ENCODE peak calls at places on chromosome 5, in eight cellular contexts. Z is sigmoid colon, U is A549, D is endodermal cell, M is prostate gland, I is uterus, W is tibial nerve, Q is RWPE1. O is an unnamed sample.

GRCh38 chr5:172749881-172750608 is 20.9 kb downstream of the DUSP1 start:
- DNase-seq in Z (peak; percentile 84), U (no peak), D (no peak), M (no peak), I (peak; percentile 62), W (no peak), Q (no peak), O (no peak)

GRCh38 chr5:173235499-173236394 is 741 bp upstream of the NKX2-5 start:
- DNase-seq in Z (no peak), U (no peak), D (peak; percentile 75), M (no peak), I (no peak), W (no peak), Q (no peak), O (no peak)

GRCh38 chr5:179797741-179798140 is 4.0 kb downstream of the LTC4S start:
- DNase-seq in Z (peak; percentile 60), U (no peak), D (peak; percentile 31), M (no peak), I (no peak), W (no peak), Q (no peak), O (no peak)

GRCh38 chr5:55540024-55540423 is 5.3 kb upstream of the PLPP1 start:
- DNase-seq in Z (no peak), U (no peak), D (no peak), M (no peak), I (no peak), W (no peak), Q (no peak), O (no peak)

GRCh38 chr5:151034422-151035379 is 14.3 kb downstream of the GPX3 start:
- DNase-seq in Z (no peak), U (no peak), D (no peak), M (no peak), I (no peak), W (no peak), Q (no peak), O (no peak)

GRCh38 chr5:148457183-148457620 is 73.4 kb downstream of the FBXO38 start:
- DNase-seq in Z (no peak), U (peak; percentile 9), D (no peak), M (no peak), I (no peak), W (no peak), Q (peak; percentile 54), O (no peak)

GRCh38 chr5:56585973-56586740 is 229.2 kb upstream of the MAP3K1 start:
- DNase-seq in Z (peak; percentile 70), U (no peak), D (no peak), M (peak; percentile 47), I (peak; percentile 18), W (peak; percentile 41), Q (no peak), O (no peak)

GRCh38 chr5:181223729-181224389 is 778 bp downstream of the TRIM41 start:
- DNase-seq in Z (peak; percentile 83), U (no peak), D (peak; percentile 93), M (no peak), I (no peak), W (no peak), Q (no peak), O (no peak)

GRCh38 chr5:140041099-140041491 is 2.0 kb downstream of the NRG2 start:
- DNase-seq in Z (no peak), U (no peak), D (no peak), M (no peak), I (no peak), W (no peak), Q (no peak), O (no peak)

GRCh38 chr5:139747583-139748504 is 47.8 kb upstream of the PSD2 start:
- DNase-seq in Z (peak; percentile 80), U (no peak), D (peak; percentile 82), M (no peak), I (peak; percentile 50), W (peak; percentile 32), Q (no peak), O (peak; percentile 73)

GRCh38 chr5:17860660-17861315 is 226.5 kb downstream of the TAF11L14 start:
- DNase-seq in Z (no peak), U (peak; percentile 10), D (no peak), M (no peak), I (no peak), W (no peak), Q (peak; percentile 37), O (no peak)

GRCh38 chr5:144598451-144599068 is 427.9 kb downstream of the KCTD16 start:
- DNase-seq in Z (no peak), U (no peak), D (peak; percentile 61), M (no peak), I (no peak), W (no peak), Q (no peak), O (peak; percentile 53)

GRCh38 chr5:10565785-10566506 is 2.1 kb downstream of the ANKRD33B start:
- DNase-seq in Z (peak; percentile 48), U (no peak), D (peak; percentile 70), M (no peak), I (no peak), W (no peak), Q (no peak), O (no peak)

GRCh38 chr5:10563132-10563939 is 534 bp upstream of the ANKRD33B start:
- DNase-seq in Z (peak; percentile 82), U (peak; percentile 48), D (peak; percentile 92), M (no peak), I (peak; percentile 52), W (peak; percentile 62), Q (peak; percentile 66), O (no peak)

GRCh38 chr5:10564838-10565784 is 1.2 kb downstream of the ANKRD33B start:
- DNase-seq in Z (no peak), U (no peak), D (peak; percentile 77), M (no peak), I (no peak), W (no peak), Q (no peak), O (no peak)

GRCh38 chr5:10562202-10563131 is 1.4 kb upstream of the ANKRD33B start:
- DNase-seq in Z (peak; percentile 56), U (no peak), D (no peak), M (no peak), I (no peak), W (no peak), Q (no peak), O (no peak)

GRCh38 chr5:10563940-10564837 is at the start of gene ANKRD33B:
- DNase-seq in Z (peak; percentile 74), U (peak; percentile 63), D (peak; percentile 93), M (no peak), I (peak; percentile 68), W (no peak), Q (peak; percentile 63), O (peak; percentile 61)
- H3K27ac ChIP-seq in Z (peak within 1 kb of the TSS; percentile 70), U (peak within 1 kb of the TSS; percentile 99), D (no peak within 1 kb of the TSS), M (peak within 1 kb of the TSS; percentile 70), I (peak within 1 kb of the TSS; percentile 88), W (peak within 1 kb of the TSS; percentile 51), Q (peak within 1 kb of the TSS; percentile 81), O (no peak within 1 kb of the TSS)

GRCh38 chr5:132258102-132259060 is 885 bp downstream of the PDLIM4 start:
- DNase-seq in Z (peak; percentile 85), U (no peak), D (peak; percentile 67), M (no peak), I (peak; percentile 53), W (peak; percentile 48), Q (peak; percentile 70), O (no peak)

GRCh38 chr5:132257131-132258101 is at the start of gene PDLIM4:
- DNase-seq in Z (peak; percentile 81), U (no peak), D (peak; percentile 92), M (peak; percentile 39), I (peak; percentile 78), W (no peak), Q (peak; percentile 46), O (no peak)

GRCh38 chr5:132256086-132256782 is 1.3 kb upstream of the PDLIM4 start:
- DNase-seq in Z (peak; percentile 44), U (no peak), D (peak; percentile 21), M (no peak), I (no peak), W (no peak), Q (no peak), O (no peak)

GRCh38 chr5:132254321-132254977 is 3.0 kb upstream of the PDLIM4 start:
- DNase-seq in Z (peak; percentile 72), U (no peak), D (peak; percentile 34), M (no peak), I (no peak), W (peak; percentile 32), Q (no peak), O (no peak)

GRCh38 chr5:132256783-132257130 is 739 bp upstream of the PDLIM4 start:
- DNase-seq in Z (no peak), U (no peak), D (no peak), M (no peak), I (no peak), W (no peak), Q (no peak), O (no peak)
- H3K27ac ChIP-seq in Z (peak overlapping the region; percentile 97), U (no peak overlapping the region), D (no peak overlapping the region), M (peak overlapping the region; percentile 91), I (peak overlapping the region; percentile 96), W (peak overlapping the region; percentile 91), Q (peak overlapping the region; percentile 98), O (no peak overlapping the region)

DNA sequence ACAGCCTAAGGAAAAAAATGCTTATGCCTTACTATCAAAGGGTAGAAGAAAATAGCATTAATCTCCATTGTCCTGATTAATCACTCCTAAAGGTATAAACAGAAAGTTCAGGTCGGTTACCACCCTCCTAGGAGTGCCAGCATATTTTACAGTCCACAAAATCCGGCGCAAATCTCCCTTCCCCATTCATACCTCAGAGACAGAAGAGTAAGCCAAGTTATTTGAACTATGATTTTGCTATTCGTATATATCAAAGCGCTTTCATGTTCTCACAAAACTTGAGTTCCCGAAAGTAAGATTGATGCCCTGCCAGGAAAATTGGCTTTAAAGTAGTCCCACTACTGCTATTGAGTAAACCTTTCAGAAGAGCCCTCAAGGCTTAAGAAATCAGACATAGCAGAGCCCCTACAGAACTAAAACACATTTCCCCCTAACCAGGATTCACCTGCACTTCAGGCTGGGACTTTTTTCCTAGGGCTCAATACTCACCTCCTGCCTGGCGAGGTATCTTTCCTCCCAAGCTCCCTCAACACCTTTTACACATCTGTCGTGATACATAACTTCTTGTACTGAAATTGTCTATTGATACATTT is 21.8 kb upstream of the TRIM36 start:
- DNase-seq in Z (no peak), U (no peak), D (no peak), M (no peak), I (no peak), W (no peak), Q (no peak), O (no peak)
- H3K27ac ChIP-seq in Z (no peak overlapping the region), U (no peak overlapping the region), D (no peak overlapping the region), M (no peak overlapping the region), I (no peak overlapping the region), W (no peak overlapping the region), Q (no peak overlapping the region), O (no peak overlapping the region)

GRCh38 chr5:138666226-138666742 is 86.9 kb upstream of the CTNNA1 start:
- DNase-seq in Z (no peak), U (no peak), D (no peak), M (no peak), I (no peak), W (no peak), Q (no peak), O (no peak)

GRCh38 chr5:138665261-138665660 is 88.0 kb upstream of the CTNNA1 start:
- DNase-seq in Z (no peak), U (no peak), D (no peak), M (no peak), I (no peak), W (no peak), Q (no peak), O (no peak)

GRCh38 chr5:138664276-138664943 is 88.8 kb upstream of the CTNNA1 start:
- DNase-seq in Z (no peak), U (no peak), D (no peak), M (no peak), I (no peak), W (no peak), Q (peak; percentile 92), O (peak; percentile 38)

GRCh38 chr5:138668451-138668850 is 84.8 kb upstream of the CTNNA1 start:
- DNase-seq in Z (no peak), U (no peak), D (no peak), M (no peak), I (no peak), W (no peak), Q (no peak), O (no peak)

GRCh38 chr5:138668981-138669380 is 84.2 kb upstream of the CTNNA1 start:
- DNase-seq in Z (no peak), U (no peak), D (no peak), M (no peak), I (no peak), W (no peak), Q (no peak), O (no peak)
- H3K27ac ChIP-seq in Z (no peak overlapping the region), U (peak overlapping the region; percentile 4), D (no peak overlapping the region), M (no peak overlapping the region), I (no peak overlapping the region), W (no peak overlapping the region), Q (no peak overlapping the region), O (no peak overlapping the region)